ENCODE peak calls at places on chromosomes 7 and 10, in ten cellular contexts. K, W, A, U, Z, L, N, X, B and O are unnamed samples.

GRCh38 chr10:44725404-44725803 is 185.7 kb upstream of the TMEM72 start:
- DNase-seq in B (peak), K (no peak), A (no peak), N (no peak), X (no peak), Z (peak), L (no peak), W (no peak), U (peak), O (no peak)

GRCh38 chr7:103962070-103962469 is 27.4 kb downstream of the RELN start:
- DNase-seq in X (no peak), L (no peak), Z (no peak), U (no peak), K (no peak), A (no peak), W (no peak), N (no peak), B (no peak), O (no peak)

GRCh38 chr10:80487422-80487785 is 33.3 kb downstream of the TSPAN14 start:
- DNase-seq in W (no peak), L (no peak), U (no peak), N (no peak), A (no peak), K (no peak), Z (no peak), B (no peak), X (no peak), O (no peak)

GRCh38 chr7:45921699-45922519 is 837 bp upstream of the IGFBP3 start:
- DNase-seq in N (no peak), W (peak), L (peak), A (no peak), K (peak), Z (peak), B (no peak), U (peak), X (no peak), O (peak)

GRCh38 chr7:134454277-134454676 is 4.6 kb downstream of the AKR1B1 start:
- DNase-seq in W (no peak), K (no peak), N (no peak), L (no peak), X (no peak), A (no peak), Z (no peak), U (no peak), B (peak), O (no peak)

GRCh38 chr7:111642373-111642772 is 80.1 kb upstream of the IMMP2L start:
- DNase-seq in U (no peak), K (no peak), W (no peak), X (no peak), A (no peak), N (no peak), Z (no peak), L (no peak), B (no peak), O (no peak)

GRCh38 chr7:985915-986741 is 3.1 kb downstream of the CYP2W1 start:
- DNase-seq in X (no peak), K (no peak), U (peak), W (no peak), N (no peak), L (no peak), Z (no peak), B (no peak), A (no peak), O (no peak)

GRCh38 chr7:132520591-132520990 is 55.7 kb downstream of the PLXNA4 start:
- DNase-seq in A (no peak), L (no peak), Z (no peak), B (peak), U (no peak), N (no peak), X (no peak), W (no peak), K (no peak), O (no peak)

GRCh38 chr10:116891208-116891607 is 41.9 kb downstream of the ENO4 start:
- DNase-seq in Z (peak), A (no peak), U (no peak), B (no peak), X (no peak), N (no peak), K (no peak), W (peak), L (no peak), O (peak)

GRCh38 chr7:47991741-47992311 is 12.4 kb upstream of the HUS1 start:
- DNase-seq in N (peak), B (peak), A (peak), L (peak), X (peak), K (peak), W (peak), U (peak), Z (peak), O (peak)

GRCh38 chr7:50682079-50682478 is 100.6 kb downstream of the GRB10 start:
- DNase-seq in W (no peak), Z (no peak), U (no peak), L (no peak), X (no peak), B (no peak), K (no peak), N (no peak), A (no peak), O (no peak)